ENCODE peak calls at places on chromosomes 5 and 9, in four cellular contexts. C is psoas muscle, H is GM23248, S is spleen. K is an unnamed sample. For H3K36me3 and H3K27me3, the result is how much of the 10 kb centered on the place peaks cover.

GRCh38 chr5:59648949-59649921 is 244.3 kb downstream of the PDE4D start:
- DNase-seq in H (no peak), C (no peak), S (no peak), K (no peak)

GRCh38 chr9:19156026-19156474 is 28.8 kb upstream of the PLIN2 start:
- DNase-seq in H (no peak), S (peak), C (no peak), K (no peak)

GRCh38 chr5:180609817-180610550 is 18.7 kb upstream of the SCGB3A1 start:
- DNase-seq in S (no peak), C (no peak), H (no peak), K (peak)

GRCh38 chr9:136902259-136902821 is 16.0 kb downstream of the TRAF2 start:
- DNase-seq in S (peak), H (peak), C (peak), K (peak)

GRCh38 chr5:64628901-64629300 is 61.4 kb upstream of the SHISAL2B start:
- DNase-seq in S (no peak), C (no peak), H (peak), K (no peak)

GRCh38 chr9:97741947-97742346 is 44.8 kb upstream of the XPA start:
- DNase-seq in C (no peak), H (no peak), S (no peak), K (no peak)

GRCh38 chr5:64417390-64417789 is 88.4 kb upstream of the RGS7BP start:
- DNase-seq in C (no peak), S (no peak), H (no peak), K (no peak)

GRCh38 chr5:133251296-133252132 is 199.7 kb downstream of the HSPA4 start:
- DNase-seq in S (peak), H (no peak), C (no peak), K (no peak)

GRCh38 chr5:162282191-162282590 is 214.6 kb downstream of the GABRG2 start:
- DNase-seq in H (no peak), S (no peak), C (no peak), K (no peak)

GRCh38 chr5:91703128-91703527 is 320.0 kb upstream of the ARRDC3 start:
- DNase-seq in H (no peak), C (no peak), S (no peak), K (no peak)

GRCh38 chr9:136857166-136857565 is 5.0 kb downstream of the MAMDC4 start:
- DNase-seq in S (peak), C (no peak), H (no peak), K (peak)

GRCh38 chr9:138049085-138049778 is 171.7 kb downstream of the CACNA1B start:
- DNase-seq in S (peak), H (no peak), C (no peak), K (peak)

GRCh38 chr5:172958268-172959046 is 767 bp upstream of the RPL26L1 start:
- DNase-seq in S (peak), H (peak), C (peak), K (peak)

GRCh38 chr5:126597156-126597555 is 2.1 kb upstream of the ALDH7A1 start:
- DNase-seq in S (no peak), C (no peak), H (peak), K (no peak)

DNA sequence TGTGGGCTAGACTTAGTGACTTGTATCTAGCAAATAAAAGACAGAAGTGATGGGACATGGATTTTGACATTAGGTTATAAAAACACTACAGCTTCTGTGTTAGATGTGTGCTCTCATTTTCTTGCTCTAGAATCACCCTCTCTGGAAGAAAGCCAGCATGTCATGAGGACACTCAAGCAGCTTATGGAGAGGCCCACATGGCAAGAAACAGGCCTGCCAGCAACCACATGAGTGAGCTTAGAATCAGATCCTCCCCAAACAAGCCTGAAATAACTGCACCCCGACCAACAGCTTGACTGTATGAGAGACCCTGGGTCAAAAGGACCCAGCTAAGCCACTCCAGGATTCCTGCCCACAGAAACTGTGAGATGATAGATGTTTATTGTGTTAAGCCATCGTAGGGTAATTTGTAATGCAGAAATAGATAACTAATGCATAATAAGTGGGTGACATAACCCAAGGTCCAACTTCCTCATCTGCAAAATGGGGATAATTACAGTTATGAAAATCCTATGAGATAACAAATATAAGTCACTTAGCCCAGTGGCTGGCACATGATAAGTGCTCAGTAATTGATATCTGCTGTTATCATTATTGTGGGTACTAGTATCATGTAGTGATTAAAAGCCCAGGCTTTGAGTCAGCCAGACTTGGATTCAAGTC is 86.5 kb downstream of the KLHL3 start:
- DNase-seq in S (no peak), C (no peak), H (peak), K (no peak)
- H3K4me3 ChIP-seq in S (no peak), C (no peak), H (no peak), K (no peak)

DNA sequence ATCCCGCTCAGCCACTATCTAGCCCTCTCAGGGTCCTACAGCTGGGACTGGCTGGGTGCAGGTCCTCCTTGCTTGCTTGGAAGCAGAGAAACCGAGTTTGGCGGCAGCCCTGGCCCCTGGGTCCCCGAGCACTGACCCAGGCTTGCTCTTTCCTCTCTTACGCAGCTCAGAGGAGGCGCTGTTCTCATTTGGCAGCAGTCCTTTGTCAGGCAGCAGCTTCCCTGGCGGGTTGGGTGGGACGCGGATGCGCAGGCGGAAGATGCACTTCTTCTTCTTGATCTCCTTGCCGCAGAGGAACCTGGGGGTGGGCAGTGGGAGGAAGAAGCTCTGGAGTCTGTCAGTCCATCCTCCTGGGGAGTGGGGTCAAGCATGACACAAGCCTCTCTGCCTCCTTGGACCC is 14.5 kb downstream of the PHF19 start:
- DNase-seq in H (no peak), S (no peak), C (no peak), K (peak)
- H3K36me3 ChIP-seq in H (under half), S (half or more), C (under half), K (under half)

GRCh38 chr5:135913713-135914626 is 18.3 kb upstream of the IL9 start:
- DNase-seq in C (no peak), S (no peak), H (peak), K (no peak)
- H3K27me3 ChIP-seq in C (under half), S (half or more), H (under half), K (under half)

GRCh38 chr5:128965011-128965637 is at the start of gene SLC27A6:
- DNase-seq in H (no peak), C (no peak), S (peak), K (peak)
- H3K4me3 ChIP-seq in H (no peak), C (peak), S (peak), K (peak)

GRCh38 chr9:35706951-35707350 is 17.2 kb upstream of the TPM2 start:
- DNase-seq in S (no peak), C (no peak), H (no peak), K (no peak)

GRCh38 chr9:35708146-35708545 is 18.4 kb upstream of the TPM2 start:
- DNase-seq in S (no peak), H (no peak), C (no peak), K (no peak)

GRCh38 chr9:35705836-35706430 is 16.2 kb upstream of the TPM2 start:
- DNase-seq in C (no peak), S (no peak), H (no peak), K (no peak)

GRCh38 chr9:35703906-35704672 is 14.4 kb upstream of the TPM2 start:
- DNase-seq in C (no peak), S (no peak), H (no peak), K (no peak)

GRCh38 chr9:35705372-35705771 is 15.6 kb upstream of the TPM2 start:
- DNase-seq in H (no peak), C (no peak), S (no peak), K (no peak)
- H3K36me3 ChIP-seq in H (half or more), C (under half), S (half or more), K (half or more)

GRCh38 chr9:110282023-110282766 is 25.9 kb upstream of the TXN start:
- DNase-seq in C (no peak), H (no peak), S (no peak), K (no peak)

GRCh38 chr9:110287289-110287680 is 31.0 kb upstream of the TXN start:
- DNase-seq in H (no peak), S (no peak), C (no peak), K (no peak)

GRCh38 chr9:110284211-110284849 is 28.0 kb upstream of the TXN start:
- DNase-seq in H (no peak), S (no peak), C (no peak), K (no peak)

GRCh38 chr9:110282767-110283136 is 26.4 kb upstream of the TXN start:
- DNase-seq in S (no peak), C (no peak), H (no peak), K (no peak)

DNA sequence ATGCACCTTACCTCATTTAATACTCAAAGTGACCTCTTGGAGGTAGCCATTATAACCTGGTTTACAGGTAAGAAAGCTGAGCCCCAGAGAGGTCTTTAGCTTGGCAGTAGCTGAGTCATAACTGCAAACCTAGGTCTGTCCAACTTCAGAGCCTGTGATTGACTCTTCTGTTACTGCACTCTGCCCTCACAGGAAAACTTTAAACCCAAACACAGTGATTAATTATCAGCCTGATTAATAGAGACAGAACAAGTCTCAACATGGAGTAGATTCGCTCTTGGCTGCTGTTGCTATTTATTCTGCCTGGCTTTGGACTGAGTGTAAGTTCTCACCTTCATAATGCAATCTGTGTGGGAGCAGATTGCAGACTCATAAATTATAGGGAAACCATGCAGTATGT is 27.4 kb upstream of the TXN start:
- DNase-seq in H (no peak), C (no peak), S (no peak), K (no peak)
- H3K27me3 ChIP-seq in H (under half), C (under half), S (under half), K (under half)

DNA sequence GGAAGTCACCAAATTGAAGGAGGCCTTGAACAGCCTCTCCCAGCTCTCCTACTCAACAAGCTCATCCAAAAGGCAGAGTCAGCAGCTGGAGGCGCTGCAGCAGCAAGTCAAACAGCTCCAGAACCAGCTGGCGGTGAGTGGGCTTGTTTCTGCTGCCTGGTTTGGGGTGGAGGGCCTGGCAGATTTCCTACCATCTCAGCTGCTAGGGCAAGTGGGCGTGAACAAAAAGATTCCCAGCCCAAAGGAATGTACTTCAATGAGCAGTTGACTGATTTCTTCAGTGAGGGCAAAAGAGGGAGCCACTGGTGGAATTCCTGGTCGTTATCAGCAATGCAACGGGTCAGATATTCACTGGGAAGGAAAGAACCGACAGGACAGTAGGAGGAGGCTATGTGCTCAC is 12.6 kb upstream of the TTC23L start:
- DNase-seq in C (no peak), H (no peak), S (no peak), K (no peak)
- H3K4me3 ChIP-seq in C (no peak), H (no peak), S (no peak), K (no peak)

GRCh38 chr9:99978221-99978620 is 71.8 kb downstream of the STX17 start:
- DNase-seq in H (no peak), C (no peak), S (no peak), K (no peak)
- H3K36me3 ChIP-seq in H (under half), C (under half), S (under half), K (under half)

GRCh38 chr9:134494273-134494815 is 147.3 kb upstream of the COL5A1 start:
- DNase-seq in S (peak), C (no peak), H (no peak), K (peak)
- H3K27me3 ChIP-seq in S (under half), C (under half), H (under half), K (under half)

DNA sequence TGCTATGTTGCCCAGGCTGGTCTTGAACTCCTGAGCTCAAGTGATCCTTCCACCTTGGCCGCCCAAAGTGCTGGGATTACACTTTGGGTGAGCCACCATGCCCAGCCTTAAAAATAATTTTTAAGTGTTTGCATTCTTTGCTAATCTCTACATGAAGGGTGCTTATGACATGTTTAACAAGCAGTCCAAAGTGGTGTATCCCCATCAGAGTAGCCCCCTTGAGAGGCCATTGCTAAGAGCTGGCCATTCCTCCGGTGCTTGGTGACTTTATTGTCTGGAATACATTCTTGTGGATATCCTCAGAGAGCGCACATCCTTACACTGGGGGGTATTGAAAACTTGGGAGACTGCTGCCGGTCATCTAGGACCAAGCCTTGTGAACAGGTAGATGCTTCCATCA is 395.4 kb downstream of the KDM4C start:
- DNase-seq in S (no peak), H (no peak), C (no peak), K (no peak)
- H3K4me3 ChIP-seq in S (no peak), H (no peak), C (no peak), K (no peak)

K was measured in H7.